ENCODE peak calls at places on chromosome 6, in ten cellular contexts. S is effector memory CD4-positive, alpha-beta T cell; Z is H9; W is right cardiac atrium; D is substantia nigra; N is colonic mucosa; K is A549; T is GM23338; U is ovary; H is lung. A is an unnamed sample.

GRCh38 chr6:97411610-97412009 is 128.6 kb upstream of the MMS22L start:
- DNase-seq in S (no peak), Z (no peak), T (peak), D (no peak), N (no peak), W (no peak), H (no peak), K (no peak), U (no peak), A (no peak)

GRCh38 chr6:164097557-164098398 is 683.3 kb downstream of the QKI start:
- DNase-seq in U (peak), S (no peak), N (no peak), Z (peak), D (no peak), K (no peak), T (peak), W (no peak), H (no peak), A (no peak)

GRCh38 chr6:55827818-55828522 is 47.4 kb downstream of the BMP5 start:
- DNase-seq in U (no peak), H (no peak), T (no peak), Z (no peak), W (no peak), K (no peak), N (no peak), D (no peak), S (no peak), A (no peak)

GRCh38 chr6:90088009-90088408 is 193.7 kb downstream of the GJA10 start:
- DNase-seq in N (no peak), T (no peak), S (no peak), D (no peak), W (no peak), K (no peak), H (no peak), Z (no peak), U (no peak), A (no peak)

GRCh38 chr6:14671261-14671681 is 553.7 kb downstream of the CD83 start:
- DNase-seq in K (no peak), D (no peak), S (no peak), N (no peak), H (no peak), W (peak), U (peak), Z (no peak), T (no peak), A (no peak)

GRCh38 chr6:89944826-89945407 is 50.6 kb downstream of the GJA10 start:
- DNase-seq in T (peak), K (peak), S (no peak), H (no peak), Z (no peak), D (no peak), U (no peak), W (no peak), N (no peak), A (no peak)

GRCh38 chr6:168834188-168834587 is 393.2 kb downstream of the SMOC2 start:
- DNase-seq in Z (no peak), H (no peak), D (no peak), T (peak), S (no peak), N (no peak), W (no peak), U (no peak), K (no peak), A (no peak)

GRCh38 chr6:148968636-148969270 is 221.9 kb downstream of the UST start:
- DNase-seq in S (no peak), N (no peak), U (no peak), K (no peak), D (no peak), W (no peak), T (no peak), Z (no peak), H (no peak), A (no peak)

GRCh38 chr6:92586236-92586977 is 833.0 kb downstream of the EPHA7 start:
- DNase-seq in N (no peak), D (no peak), W (no peak), H (no peak), K (no peak), T (peak), S (no peak), Z (peak), U (no peak), A (no peak)

GRCh38 chr6:3094815-3095214 is 23.7 kb upstream of the BPHL start:
- DNase-seq in K (no peak), U (no peak), Z (no peak), S (no peak), W (no peak), H (no peak), N (no peak), T (no peak), D (no peak), A (no peak)

GRCh38 chr6:47437592-47437991 is 40.0 kb upstream of the CD2AP start:
- DNase-seq in W (no peak), U (no peak), S (no peak), D (no peak), Z (no peak), T (no peak), H (no peak), N (no peak), K (no peak), A (no peak)

GRCh38 chr6:111683126-111683525 is 77.4 kb upstream of the TRAF3IP2 start:
- DNase-seq in S (no peak), D (no peak), Z (no peak), T (no peak), W (no peak), N (no peak), K (no peak), H (no peak), U (no peak), A (no peak)
- H3K27ac ChIP-seq in S (no peak), D (peak), Z (no peak), T (no peak), W (peak), N (peak), K (no peak), H (peak), U (peak), A (peak)

GRCh38 chr6:157831018-157831369 is 7.9 kb downstream of the SNX9 start:
- DNase-seq in U (no peak), S (no peak), T (no peak), N (no peak), Z (no peak), H (no peak), D (no peak), W (no peak), K (no peak), A (no peak)
- H3K27ac ChIP-seq in U (no peak), S (no peak), T (peak), N (no peak), Z (peak), H (no peak), D (peak), W (no peak), K (no peak), A (peak)

GRCh38 chr6:63410435-63411426 is 90.9 kb upstream of the LGSN start:
- DNase-seq in W (no peak), D (no peak), K (no peak), H (no peak), U (no peak), S (no peak), T (no peak), N (no peak), Z (no peak), A (no peak)
- H3K27ac ChIP-seq in W (no peak), D (no peak), K (no peak), H (no peak), U (no peak), S (no peak), T (no peak), N (peak), Z (no peak), A (no peak)

GRCh38 chr6:7121704-7122241 is 14.0 kb downstream of the RREB1 start:
- DNase-seq in W (no peak), D (no peak), H (peak), S (no peak), T (no peak), K (no peak), N (no peak), U (no peak), Z (no peak), A (no peak)
- H3K27ac ChIP-seq in W (no peak), D (no peak), H (no peak), S (no peak), T (no peak), K (no peak), N (no peak), U (no peak), Z (no peak), A (no peak)

GRCh38 chr6:39202166-39202565 is 27.1 kb downstream of the KCNK5 start:
- DNase-seq in T (no peak), D (no peak), K (no peak), S (no peak), H (no peak), U (no peak), Z (no peak), W (no peak), N (no peak), A (no peak)
- H3K27ac ChIP-seq in T (no peak), D (no peak), K (peak), S (no peak), H (no peak), U (no peak), Z (no peak), W (no peak), N (no peak), A (no peak)

DNA sequence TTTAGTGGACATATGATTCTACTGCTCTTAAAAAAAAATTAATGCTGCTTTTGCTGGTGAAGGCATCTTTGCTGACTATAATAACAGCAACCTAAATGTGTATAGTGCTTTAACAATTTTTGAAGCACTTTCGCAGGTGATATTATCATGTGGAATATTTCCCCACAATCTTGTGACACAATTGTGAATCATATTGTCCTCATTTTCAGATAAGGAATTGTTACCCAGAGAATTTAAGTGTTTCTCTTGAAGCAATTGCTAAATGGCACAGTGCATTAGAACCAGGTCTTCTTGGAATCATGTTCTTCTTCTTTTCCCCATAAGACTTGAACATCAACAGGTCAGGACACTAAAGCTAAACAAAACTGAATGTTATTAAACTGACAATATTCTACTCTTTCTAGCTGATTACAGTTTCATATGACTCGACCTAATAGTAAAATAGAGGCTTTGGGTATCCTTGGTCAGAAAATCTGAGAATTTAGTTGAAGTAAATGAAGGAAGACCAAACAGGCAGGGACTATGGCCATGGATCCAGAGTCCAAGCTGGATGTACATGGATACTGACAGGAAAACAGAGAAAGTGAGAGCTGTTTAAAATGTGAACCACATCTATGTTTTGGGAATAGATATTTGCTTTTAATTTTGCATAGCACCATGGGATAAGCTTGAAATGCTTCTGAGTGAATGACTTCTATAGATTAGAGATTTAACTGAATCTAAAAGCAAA is 121.8 kb upstream of the SLC35B3 start:
- DNase-seq in W (no peak), N (no peak), T (no peak), H (no peak), K (no peak), Z (no peak), D (no peak), U (no peak), S (no peak), A (no peak)
- H3K27ac ChIP-seq in W (no peak), N (no peak), T (no peak), H (no peak), K (no peak), Z (no peak), D (no peak), U (no peak), S (no peak), A (no peak)

GRCh38 chr6:139698526-139699182 is 324.2 kb upstream of the CITED2 start:
- DNase-seq in T (no peak), H (peak), D (no peak), Z (no peak), K (no peak), U (peak), W (no peak), N (peak), S (no peak), A (no peak)
- H3K27ac ChIP-seq in T (no peak), H (no peak), D (no peak), Z (no peak), K (no peak), U (no peak), W (no peak), N (peak), S (no peak), A (no peak)

GRCh38 chr6:24743944-24744335 is 25.0 kb upstream of the C6orf62 start:
- DNase-seq in H (no peak), Z (no peak), K (no peak), U (no peak), D (no peak), T (no peak), W (no peak), N (no peak), S (no peak), A (no peak)

GRCh38 chr6:24743265-24743943 is 24.4 kb upstream of the C6orf62 start:
- DNase-seq in Z (no peak), W (no peak), T (no peak), N (no peak), S (no peak), D (no peak), K (peak), U (no peak), H (peak), A (no peak)

GRCh38 chr6:24744911-24745310 is 26.0 kb upstream of the C6orf62 start:
- DNase-seq in K (no peak), S (no peak), W (no peak), T (no peak), U (no peak), H (no peak), D (no peak), Z (no peak), N (no peak), A (no peak)

GRCh38 chr6:24738732-24739131 is 19.8 kb upstream of the C6orf62 start:
- DNase-seq in H (no peak), U (no peak), Z (no peak), T (no peak), K (no peak), S (no peak), D (no peak), W (no peak), N (no peak), A (no peak)

DNA sequence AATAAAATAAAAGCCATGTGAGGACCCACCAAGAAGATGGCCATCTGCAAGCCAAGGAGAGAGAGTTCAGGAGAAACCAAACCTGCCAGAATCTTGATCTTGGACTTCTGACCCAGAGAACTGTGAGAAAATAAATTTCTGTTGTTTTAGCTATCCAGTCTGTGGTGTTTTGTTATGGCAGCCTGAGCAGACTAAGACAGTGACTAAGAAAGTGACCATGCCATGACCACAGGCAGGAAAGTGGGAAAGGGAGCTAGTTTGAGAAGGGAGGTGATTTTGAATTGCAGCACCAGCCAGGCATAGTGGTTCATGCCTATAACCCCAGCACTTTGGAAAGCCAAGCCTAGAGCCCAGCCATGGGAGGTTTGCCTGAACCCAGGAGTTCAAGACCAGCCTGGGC is 21.9 kb upstream of the C6orf62 start:
- DNase-seq in N (no peak), U (no peak), W (no peak), K (no peak), D (no peak), S (no peak), T (no peak), H (no peak), Z (no peak), A (no peak)
- H3K27ac ChIP-seq in N (no peak), U (no peak), W (no peak), K (no peak), D (no peak), S (no peak), T (no peak), H (no peak), Z (no peak), A (no peak)

GRCh38 chr6:7154341-7155139 is 46.8 kb downstream of the RREB1 start:
- DNase-seq in H (no peak), U (no peak), D (no peak), K (no peak), Z (no peak), W (no peak), T (no peak), N (no peak), S (no peak), A (no peak)
- H3K27ac ChIP-seq in H (peak), U (no peak), D (no peak), K (no peak), Z (no peak), W (no peak), T (no peak), N (peak), S (no peak), A (no peak)

DNA sequence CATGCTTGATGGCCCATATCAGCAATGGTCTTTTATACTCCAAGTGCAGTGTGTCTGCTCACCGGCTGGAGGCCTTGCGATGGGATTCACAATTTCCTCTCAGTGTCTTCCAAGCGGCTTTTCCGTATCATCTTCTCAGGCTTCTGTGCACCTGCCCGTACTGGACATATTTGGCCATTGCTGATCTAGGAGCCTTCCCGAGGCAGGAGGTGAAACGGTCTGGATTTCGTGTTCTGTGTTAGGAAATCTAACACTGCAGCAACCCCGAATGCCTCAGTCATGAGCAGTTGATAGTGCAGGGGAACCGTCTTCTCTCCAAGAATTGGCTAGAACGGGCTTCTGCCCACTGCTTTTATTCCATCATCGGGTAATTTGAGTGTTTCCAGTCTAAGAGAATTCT is 60.5 kb downstream of the PPP1R14C start:
- DNase-seq in N (no peak), D (no peak), S (no peak), Z (no peak), T (no peak), W (no peak), U (no peak), H (no peak), K (no peak), A (no peak)
- H3K27ac ChIP-seq in N (peak), D (no peak), S (no peak), Z (no peak), T (no peak), W (no peak), U (no peak), H (no peak), K (no peak), A (no peak)